ENCODE peak calls at places on chromosomes 6 and 20, in ten cellular contexts. P is H9; F is lung; M is colonic mucosa; G is ascending aorta; A is H1; Q is suprapubic skin; K is cardiac muscle cell; B is adrenal gland; I is CD8-positive, alpha-beta T cell. D is an unnamed sample.

GRCh38 chr6:14310955-14311354 is 193.4 kb downstream of the CD83 start:
- DNase-seq in M (no peak), A (no peak), F (peak; percentile 54), G (no peak), Q (no peak), B (no peak), I (no peak), P (no peak), K (no peak), D (no peak)

GRCh38 chr6:38749473-38749872 is 34.4 kb downstream of the DNAH8 start:
- DNase-seq in M (no peak), B (no peak), A (no peak), G (no peak), F (no peak), I (no peak), K (no peak), P (no peak), Q (no peak), D (no peak)

GRCh38 chr6:26017567-26017966 is 55.0 kb downstream of the TRIM38 start:
- DNase-seq in A (no peak), K (no peak), Q (peak; percentile 82), F (peak; percentile 59), B (peak; percentile 45), G (peak; percentile 75), M (peak; percentile 38), P (peak; percentile 80), I (peak; percentile 62), D (peak; percentile 72)

GRCh38 chr20:37972256-37973058 is 60.8 kb downstream of the TTI1 start:
- DNase-seq in K (no peak), G (no peak), B (no peak), P (no peak), A (peak; percentile 45), F (no peak), I (no peak), Q (no peak), M (peak; percentile 10), D (no peak)

GRCh38 chr20:59105581-59105980 is 58.0 kb upstream of the ZNF831 start:
- DNase-seq in B (no peak), I (no peak), P (no peak), G (no peak), M (no peak), Q (no peak), F (no peak), A (no peak), K (no peak), D (no peak)

GRCh38 chr20:41570552-41570951 is 47.6 kb downstream of the CHD6 start:
- DNase-seq in P (no peak), B (no peak), G (no peak), I (no peak), F (no peak), K (no peak), M (no peak), A (no peak), Q (no peak), D (no peak)

GRCh38 chr6:158020272-158020711 is 38.6 kb downstream of the SYNJ2 start:
- DNase-seq in Q (peak; percentile 45), G (no peak), I (no peak), A (no peak), P (no peak), M (no peak), K (no peak), B (no peak), F (no peak), D (no peak)

GRCh38 chr6:142088858-142089216 is 43.9 kb upstream of the GJE1 start:
- DNase-seq in I (no peak), G (no peak), B (no peak), F (no peak), Q (no peak), A (peak; percentile 58), P (peak; percentile 83), M (no peak), K (peak; percentile 83), D (no peak)

GRCh38 chr6:25173951-25174474 is 105.2 kb upstream of the CARMIL1 start:
- DNase-seq in Q (no peak), G (no peak), M (no peak), P (no peak), K (no peak), I (no peak), F (no peak), A (no peak), B (peak; percentile 48), D (no peak)

GRCh38 chr20:32678948-32679347 is 5.2 kb upstream of the C20orf203 start:
- DNase-seq in P (no peak), K (no peak), I (no peak), A (no peak), B (peak; percentile 82), Q (no peak), G (no peak), F (no peak), M (no peak), D (no peak)

DNA sequence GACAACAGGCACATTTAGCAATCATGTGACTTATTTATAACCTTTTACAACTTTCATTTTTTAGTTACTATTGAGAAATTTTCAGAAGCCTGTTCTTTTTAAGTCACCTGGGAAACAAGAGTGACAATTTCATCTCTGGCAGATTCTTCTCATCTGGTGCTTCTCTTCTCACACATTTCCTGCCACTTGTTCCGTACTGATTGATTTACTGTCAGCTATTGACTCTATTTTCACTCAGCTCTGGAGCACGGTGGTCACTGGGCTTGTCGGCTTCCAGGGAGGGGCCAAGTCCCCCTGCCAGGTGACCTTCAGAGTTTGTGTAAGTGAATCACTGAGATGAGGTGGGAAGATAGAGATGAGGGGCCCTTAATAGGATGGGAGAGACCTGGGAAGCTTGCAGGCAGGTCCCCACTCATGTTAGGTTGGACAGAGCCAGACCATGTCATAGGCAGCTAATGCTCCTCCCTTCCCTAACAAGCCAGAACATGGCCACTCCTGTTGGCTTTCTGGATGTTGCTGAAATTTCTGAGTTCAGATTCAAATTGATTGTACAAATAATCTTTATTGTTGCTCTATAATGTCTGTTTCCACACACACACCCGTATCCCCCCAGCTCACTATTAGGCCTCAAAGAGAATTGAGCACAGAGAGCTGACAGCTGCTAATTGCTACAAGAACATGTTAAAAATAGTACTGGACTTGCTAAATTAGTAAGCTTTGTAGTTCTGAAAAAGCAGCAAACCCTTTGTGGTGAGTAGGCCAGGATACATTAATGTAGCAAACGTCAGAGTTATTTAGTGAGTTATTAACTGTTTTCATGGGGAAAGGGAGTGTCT is 13.3 kb downstream of the DUSP22 start:
- DNase-seq in A (no peak), K (peak; percentile 31), F (no peak), B (no peak), G (no peak), I (no peak), M (no peak), Q (peak; percentile 33), P (no peak), D (no peak)
- H3K9me3 ChIP-seq in A (peaks cover 53% of the 10 kb centered on the region), K (peaks cover 8% of the 10 kb centered on the region), F (no peaks in the 10 kb centered on the region), B (no peaks in the 10 kb centered on the region), G (no peaks in the 10 kb centered on the region), I (no peaks in the 10 kb centered on the region), M (no peaks in the 10 kb centered on the region), Q (no peaks in the 10 kb centered on the region), P (peaks cover 74% of the 10 kb centered on the region), D (peaks cover 10% of the 10 kb centered on the region)

DNA sequence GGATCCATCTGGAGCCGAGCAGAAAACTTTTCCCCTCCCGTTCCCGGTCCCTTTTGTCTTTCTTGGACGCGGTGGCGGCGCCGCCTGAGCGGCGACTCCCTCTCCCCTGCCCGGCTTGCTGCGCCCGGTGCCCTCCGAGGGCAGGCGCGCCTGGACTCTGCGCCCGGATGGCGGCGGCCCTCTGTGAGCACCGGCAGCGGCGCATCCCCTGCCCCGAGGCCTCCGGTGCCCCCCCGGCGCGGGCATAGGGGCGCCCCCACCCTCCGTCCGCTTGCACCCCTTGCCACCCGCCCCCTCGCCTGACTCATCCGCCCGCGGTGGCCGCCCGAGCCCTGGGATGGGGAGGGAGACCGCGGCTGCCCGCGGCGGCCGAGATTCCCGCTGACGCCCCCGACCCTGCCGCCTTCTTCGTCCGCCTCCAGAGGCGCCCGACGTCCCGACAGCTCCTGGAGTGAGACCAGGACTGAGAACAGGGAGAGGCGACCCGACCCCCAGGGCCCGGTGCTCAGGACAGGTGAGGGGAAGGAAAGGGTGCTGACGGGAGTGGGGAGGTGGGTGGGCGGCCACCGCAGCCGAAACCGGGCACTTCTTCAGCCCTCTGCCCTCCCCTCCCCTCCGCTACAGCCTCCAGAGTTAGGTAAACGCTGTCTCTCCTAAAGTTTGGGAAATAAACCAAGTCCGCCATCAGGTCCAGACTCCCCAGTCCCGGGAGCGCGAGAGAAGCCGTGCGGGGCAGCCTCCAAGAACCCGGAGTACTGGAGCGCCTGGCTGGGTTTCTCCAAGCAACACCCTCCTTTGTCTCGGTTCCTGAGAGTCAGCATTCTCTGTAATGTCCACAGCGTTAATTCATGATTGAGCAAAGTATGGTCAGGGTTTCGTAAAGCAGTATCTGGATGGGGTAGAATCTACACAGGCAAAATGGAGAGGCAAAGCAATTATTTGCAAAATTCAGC is at the start of gene TMEM200A:
- DNase-seq in K (peak; percentile 54), I (peak; percentile 32), G (no peak), A (peak; percentile 58), M (peak; percentile 54), F (no peak), B (peak; percentile 64), P (peak; percentile 63), Q (peak; percentile 74), D (peak; percentile 30)
- TF ChIP-seq CTCF in K (peak; percentile 4), I (no peak), G (no peak), A (peak; percentile 8), M (no peak), F (no peak), B (no peak), P (peak; percentile 46), Q (no peak), D (no peak)

GRCh38 chr6:78131521-78131920 is 478.7 kb downstream of the MEI4 start:
- DNase-seq in G (no peak), P (no peak), B (no peak), I (no peak), A (no peak), K (no peak), Q (no peak), F (no peak), M (no peak), D (no peak)
- H3K9me3 ChIP-seq in G (no peaks in the 10 kb centered on the region), P (no peaks in the 10 kb centered on the region), B (no peaks in the 10 kb centered on the region), I (no peaks in the 10 kb centered on the region), A (peaks cover under 1% of the 10 kb centered on the region), K (no peaks in the 10 kb centered on the region), Q (peaks cover 14% of the 10 kb centered on the region), F (peaks cover 8% of the 10 kb centered on the region), M (no peaks in the 10 kb centered on the region), D (peaks cover 4% of the 10 kb centered on the region)

GRCh38 chr6:121856296-121856695 is 420.9 kb downstream of the GJA1 start:
- DNase-seq in G (no peak), P (no peak), A (no peak), I (no peak), F (no peak), Q (no peak), M (no peak), K (no peak), B (no peak), D (no peak)

GRCh38 chr6:121847806-121848522 is 412.5 kb downstream of the GJA1 start:
- DNase-seq in I (no peak), F (no peak), P (no peak), G (no peak), K (no peak), A (no peak), B (no peak), M (no peak), Q (no peak), D (no peak)

GRCh38 chr6:121848523-121849255 is 413.2 kb downstream of the GJA1 start:
- DNase-seq in A (no peak), P (no peak), F (no peak), K (no peak), B (no peak), I (no peak), G (no peak), Q (no peak), M (no peak), D (no peak)

GRCh38 chr6:121849477-121849876 is 414.0 kb downstream of the GJA1 start:
- DNase-seq in M (peak; percentile 28), A (peak; percentile 85), I (no peak), K (peak; percentile 87), Q (no peak), P (peak; percentile 83), F (peak; percentile 52), B (peak; percentile 50), G (no peak), D (peak; percentile 41)

GRCh38 chr6:121851056-121851455 is 415.6 kb downstream of the GJA1 start:
- DNase-seq in I (no peak), G (no peak), M (no peak), K (peak; percentile 68), B (no peak), F (no peak), A (no peak), P (peak; percentile 74), Q (no peak), D (no peak)
- TF ChIP-seq CTCF in I (no peak), G (no peak), M (no peak), K (no peak), B (no peak), F (no peak), A (no peak), P (no peak), Q (no peak), D (no peak)

D was measured in mucosa of descending colon.